ENCODE peak calls at places on chromosome 1, in nine cellular contexts. R, O, X, F, H, T, V, G and C are unnamed samples.

GRCh38 chr1:168396508-168396907 is 115.8 kb downstream of the TBX19 start:
- DNase-seq in T (no peak), R (no peak), H (no peak), O (no peak), G (no peak), V (no peak), X (no peak), F (no peak), C (no peak)

GRCh38 chr1:101996830-101997485 is at the start of gene OLFM3:
- DNase-seq in T (no peak), V (no peak), R (no peak), F (peak; percentile 9), O (peak; percentile 12), H (no peak), X (peak; percentile 65), G (peak; percentile 8), C (peak; percentile 9)

GRCh38 chr1:150810958-150811676 is 3.1 kb upstream of the CTSK start:
- DNase-seq in G (no peak), X (no peak), R (no peak), V (no peak), O (no peak), F (no peak), T (no peak), H (no peak), C (no peak)

GRCh38 chr1:150995896-150996295 is 10.8 kb downstream of the MINDY1 start:
- DNase-seq in V (peak; percentile 63), X (no peak), H (no peak), R (no peak), G (no peak), F (peak; percentile 43), O (no peak), T (no peak), C (peak; percentile 62)

GRCh38 chr1:239547987-239548386 is 161.6 kb downstream of the CHRM3 start:
- DNase-seq in T (no peak), H (no peak), V (no peak), X (no peak), O (no peak), R (no peak), F (no peak), G (peak; percentile 11), C (peak; percentile 7)

GRCh38 chr1:189616893-189617292 is 860.8 kb downstream of the BRINP3 start:
- DNase-seq in G (peak; percentile 53), R (no peak), V (no peak), F (no peak), T (no peak), H (no peak), X (no peak), O (no peak), C (peak; percentile 16)

GRCh38 chr1:236016083-236016482 is 48.8 kb downstream of the NID1 start:
- DNase-seq in T (no peak), R (peak; percentile 87), V (peak; percentile 87), H (no peak), O (peak; percentile 65), X (no peak), F (no peak), G (no peak), C (no peak)

GRCh38 chr1:104706631-104707147 is 957.0 kb downstream of the AMY1C start:
- DNase-seq in G (no peak), X (no peak), T (no peak), O (no peak), F (no peak), V (no peak), R (no peak), H (no peak), C (no peak)

GRCh38 chr1:160225345-160225744 is 20.2 kb downstream of the PEA15 start:
- DNase-seq in X (no peak), H (no peak), T (no peak), F (no peak), O (no peak), G (no peak), R (no peak), V (no peak), C (no peak)

GRCh38 chr1:172970186-172970585 is 80.6 kb downstream of the TNFSF18 start:
- DNase-seq in O (no peak), T (no peak), F (no peak), X (no peak), H (no peak), R (no peak), G (peak; percentile 61), V (no peak), C (no peak)

GRCh38 chr1:200625381-200625824 is 4.9 kb upstream of the KIF14 start:
- DNase-seq in X (no peak), H (no peak), R (no peak), G (peak; percentile 63), O (no peak), V (no peak), F (no peak), T (no peak), C (peak; percentile 18)

GRCh38 chr1:160539896-160540858 is 17.1 kb upstream of the SLAMF6 start:
- DNase-seq in H (peak; percentile 23), G (no peak), T (peak; percentile 75), R (no peak), V (no peak), O (no peak), X (no peak), F (peak; percentile 30), C (peak; percentile 44)

GRCh38 chr1:110492573-110492972 is 26.4 kb downstream of the KCNA10 start:
- DNase-seq in F (no peak), T (no peak), V (no peak), G (no peak), O (no peak), R (no peak), X (no peak), H (no peak), C (no peak)

GRCh38 chr1:207903053-207903452 is 7.9 kb downstream of the CD34 start:
- DNase-seq in T (no peak), F (no peak), R (no peak), O (no peak), G (no peak), X (no peak), V (no peak), H (no peak), C (no peak)

GRCh38 chr1:84892657-84893618 is at the start of gene LPAR3:
- DNase-seq in T (no peak), V (no peak), X (peak; percentile 76), H (no peak), O (peak; percentile 56), G (no peak), R (no peak), F (peak; percentile 71), C (peak; percentile 87)

GRCh38 chr1:15410884-15411245 is 1.2 kb downstream of the EFHD2 start:
- DNase-seq in F (peak; percentile 22), X (no peak), R (no peak), V (no peak), H (no peak), O (no peak), T (no peak), G (no peak), C (no peak)

GRCh38 chr1:47618830-47619229 is 181.0 kb downstream of the FOXD2 start:
- DNase-seq in H (no peak), X (no peak), G (no peak), O (no peak), V (no peak), R (no peak), F (no peak), T (no peak), C (peak; percentile 28)

GRCh38 chr1:61131248-61131647 is 48.9 kb downstream of the NFIA start:
- DNase-seq in H (no peak), G (no peak), X (no peak), T (no peak), R (no peak), V (no peak), O (no peak), F (no peak), C (no peak)
- H3K27ac ChIP-seq in H (no peak overlapping the region), G (no peak overlapping the region), X (no peak overlapping the region), T (no peak overlapping the region), R (no peak overlapping the region), V (peak overlapping the region; percentile 69), O (no peak overlapping the region), F (no peak overlapping the region), C (no peak overlapping the region)

DNA sequence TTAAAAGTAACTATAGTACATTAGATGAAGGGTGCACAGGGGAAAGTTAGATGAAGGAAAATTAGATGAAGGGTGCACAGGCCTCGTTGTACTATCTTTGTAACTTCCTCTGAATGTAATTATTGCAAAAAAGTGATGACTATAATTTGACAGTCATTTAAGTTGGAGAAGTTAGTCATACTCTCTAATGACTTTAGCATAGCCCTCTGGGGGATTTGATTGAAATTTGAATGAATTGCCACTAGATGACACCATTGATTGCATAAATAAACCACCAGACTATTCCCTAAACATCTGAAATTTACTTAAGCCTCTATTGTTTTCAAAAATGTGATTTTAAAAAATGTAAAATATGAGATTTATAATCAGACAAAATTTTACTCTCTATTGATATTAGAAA is 102.6 kb downstream of the TPR start:
- DNase-seq in V (no peak), R (no peak), O (no peak), H (no peak), X (no peak), G (no peak), T (no peak), F (no peak), C (peak; percentile 22)
- TF ChIP-seq CTCF in V (no peak), R (no peak), O (no peak), H (peak; percentile 67), X (no peak), G (no peak), T (no peak), F (no peak), C (peak; percentile 13)

GRCh38 chr1:71393301-71393700 is 312.5 kb upstream of the ZRANB2 start:
- DNase-seq in X (no peak), O (no peak), H (no peak), R (no peak), F (no peak), T (no peak), G (no peak), V (no peak), C (no peak)
- H3K9me3 ChIP-seq in X (peaks cover 33% of the 10 kb centered on the region), O (peaks cover 28% of the 10 kb centered on the region), H (no peaks in the 10 kb centered on the region), R (peaks cover 51% of the 10 kb centered on the region), F (no peaks in the 10 kb centered on the region), T (no peaks in the 10 kb centered on the region), G (no peaks in the 10 kb centered on the region), V (peaks cover 12% of the 10 kb centered on the region), C (no peaks in the 10 kb centered on the region)

GRCh38 chr1:70090146-70090545 is 115.2 kb downstream of the LRRC40 start:
- DNase-seq in T (no peak), O (no peak), V (no peak), G (peak; percentile 12), R (no peak), F (no peak), X (no peak), H (no peak), C (no peak)

GRCh38 chr1:70091811-70092210 is 113.6 kb downstream of the LRRC40 start:
- DNase-seq in V (no peak), H (no peak), F (no peak), T (no peak), R (no peak), X (no peak), G (no peak), O (no peak), C (no peak)

GRCh38 chr1:70093250-70093975 is 112.0 kb downstream of the LRRC40 start:
- DNase-seq in R (no peak), X (no peak), G (no peak), T (no peak), F (no peak), V (no peak), O (no peak), H (no peak), C (no peak)

GRCh38 chr1:70086897-70087296 is 118.5 kb downstream of the LRRC40 start:
- DNase-seq in G (no peak), H (no peak), R (no peak), O (no peak), F (no peak), T (no peak), X (no peak), V (no peak), C (no peak)

GRCh38 chr1:70090875-70091274 is 114.5 kb downstream of the LRRC40 start:
- DNase-seq in X (no peak), G (peak; percentile 70), T (no peak), F (no peak), H (no peak), R (no peak), O (no peak), V (no peak), C (peak; percentile 64)
- H3K27ac ChIP-seq in X (no peak overlapping the region), G (no peak overlapping the region), T (no peak overlapping the region), F (no peak overlapping the region), H (no peak overlapping the region), R (no peak overlapping the region), O (no peak overlapping the region), V (no peak overlapping the region), C (no peak overlapping the region)